ENCODE peak calls at places on chromosome 16, in ten cellular contexts. D is brain pericyte; H is NCI-H1092 treated with DMSO at 0.1 percent for 48 hours; E is head of caudate nucleus; V is NCI-H345; Y is activated naive CD8-positive, alpha-beta T cell treated with anti-CD3 and anti-CD28 coated beads, Interleukin-2, amount 50 U/mL, for 24 hours; X is cardiac fibroblast; A is CD8-positive, alpha-beta memory T cell; W is GM19239; T is ovary. M is an unnamed sample.

GRCh38 chr16:27359051-27359450 is 42.9 kb upstream of the IL21R start:
- DNase-seq in D (no peak), H (no peak), E (no peak), V (no peak), Y (no peak), X (no peak), A (no peak), W (no peak), T (no peak), M (no peak)

GRCh38 chr16:51553314-51553713 is 402.2 kb upstream of the SALL1 start:
- DNase-seq in D (no peak), H (no peak), E (no peak), V (no peak), Y (no peak), X (no peak), A (no peak), W (no peak), T (no peak), M (no peak)

GRCh38 chr16:66520406-66521194 is 29.3 kb downstream of the TK2 start:
- DNase-seq in D (no peak), H (no peak), E (peak; percentile 45), V (no peak), Y (no peak), X (no peak), A (no peak), W (no peak), T (no peak), M (no peak)

GRCh38 chr16:1626327-1626726 is 14.2 kb downstream of the CRAMP1 start:
- DNase-seq in D (no peak), H (no peak), E (no peak), V (no peak), Y (no peak), X (no peak), A (no peak), W (no peak), T (no peak), M (no peak)

GRCh38 chr16:3292604-3293003 is 9.3 kb downstream of the ZNF263 start:
- DNase-seq in D (no peak), H (no peak), E (no peak), V (no peak), Y (no peak), X (peak; percentile 12), A (no peak), W (no peak), T (no peak), M (no peak)

GRCh38 chr16:28309811-28310311 is 17.5 kb downstream of the SBK1 start:
- DNase-seq in D (no peak), H (no peak), E (no peak), V (no peak), Y (peak; percentile 90), X (no peak), A (peak; percentile 95), W (no peak), T (no peak), M (peak; percentile 63)

GRCh38 chr16:30914849-30915248 is 8.5 kb upstream of the FBXL19 start:
- DNase-seq in D (no peak), H (no peak), E (no peak), V (no peak), Y (no peak), X (no peak), A (no peak), W (no peak), T (no peak), M (no peak)

GRCh38 chr16:85187002-85187401 is 74.7 kb upstream of the CIBAR2 start:
- DNase-seq in D (no peak), H (no peak), E (no peak), V (no peak), Y (no peak), X (peak; percentile 19), A (no peak), W (no peak), T (no peak), M (no peak)

GRCh38 chr16:79006762-79007161 is 593.8 kb downstream of the MAF start:
- DNase-seq in D (no peak), H (no peak), E (no peak), V (no peak), Y (no peak), X (no peak), A (no peak), W (no peak), T (no peak), M (no peak)

GRCh38 chr16:64481497-64481896 is 640.4 kb downstream of the CDH11 start:
- DNase-seq in D (no peak), H (no peak), E (no peak), V (no peak), Y (no peak), X (no peak), A (no peak), W (no peak), T (no peak), M (no peak)

GRCh38 chr16:84864266-84864955 is 44.6 kb downstream of the CRISPLD2 start:
- DNase-seq in D (no peak), H (no peak), E (peak; percentile 40), V (no peak), Y (no peak), X (no peak), A (no peak), W (no peak), T (no peak), M (no peak)

GRCh38 chr16:11824362-11824761 is 27.0 kb downstream of the RSL1D1 start:
- DNase-seq in D (no peak), H (no peak), E (no peak), V (no peak), Y (no peak), X (no peak), A (no peak), W (no peak), T (no peak), M (no peak)

GRCh38 chr16:48347980-48348379 is 37.2 kb downstream of the SIAH1 start:
- DNase-seq in D (no peak), H (no peak), E (peak; percentile 58), V (no peak), Y (no peak), X (no peak), A (no peak), W (no peak), T (no peak), M (no peak)

GRCh38 chr16:66459878-66460277 is 32.8 kb downstream of the BEAN1 start:
- DNase-seq in D (no peak), H (no peak), E (no peak), V (no peak), Y (no peak), X (no peak), A (no peak), W (no peak), T (peak; percentile 19), M (no peak)

GRCh38 chr16:57155702-57156350 is 30.0 kb downstream of the PSME3IP1 start:
- DNase-seq in D (no peak), H (no peak), E (no peak), V (no peak), Y (no peak), X (no peak), A (no peak), W (no peak), T (no peak), M (no peak)

M was measured in effector CD8-positive, alpha-beta T cell.